ENCODE peak calls at places on chromosomes 5 and 9, in four cellular contexts. A, G, V and E are unnamed samples.

GRCh38 chr5:1468247-1468612 is 23.0 kb upstream of the SLC6A3 start:
- DNase-seq in G (peak; percentile 58), A (no peak), V (peak; percentile 94), E (no peak)

GRCh38 chr5:141753143-141753970 is 71.3 kb upstream of the ARAP3 start:
- DNase-seq in G (no peak), A (no peak), V (peak; percentile 83), E (no peak)

GRCh38 chr5:155211764-155212163 is 198.2 kb downstream of the KIF4B start:
- DNase-seq in A (no peak), G (no peak), V (no peak), E (no peak)

GRCh38 chr5:78320461-78320860 is 26.0 kb upstream of the AP3B1 start:
- DNase-seq in G (no peak), V (peak; percentile 33), A (no peak), E (no peak)

GRCh38 chr5:149338364-149338763 is 6.9 kb upstream of the GRPEL2 start:
- DNase-seq in A (no peak), V (no peak), G (no peak), E (no peak)

GRCh38 chr5:59517926-59518585 is 375.5 kb downstream of the PDE4D start:
- DNase-seq in A (no peak), G (no peak), V (no peak), E (no peak)

GRCh38 chr5:76175051-76175666 is 92.0 kb downstream of the SV2C start:
- DNase-seq in G (no peak), V (peak; percentile 84), A (no peak), E (peak; percentile 4)

GRCh38 chr5:81838307-81838906 is 87.5 kb upstream of the SSBP2 start:
- DNase-seq in A (no peak), V (no peak), G (no peak), E (no peak)

GRCh38 chr5:25568989-25569625 is 924.3 kb upstream of the CDH10 start:
- DNase-seq in G (no peak), A (peak; percentile 24), V (no peak), E (peak; percentile 23)

GRCh38 chr5:72622152-72622760 is 115.0 kb upstream of the ZNF366 start:
- DNase-seq in V (no peak), A (no peak), G (no peak), E (no peak)

GRCh38 chr9:137784046-137784445 is 93.5 kb upstream of the CACNA1B start:
- DNase-seq in V (peak; percentile 80), A (no peak), G (no peak), E (no peak)

GRCh38 chr5:156473271-156473935 is 146.4 kb downstream of the SGCD start:
- DNase-seq in A (no peak), G (no peak), V (no peak), E (peak; percentile 42)

GRCh38 chr5:65722575-65723424 is 795 bp downstream of the NLN start:
- DNase-seq in A (no peak), G (no peak), V (peak; percentile 66), E (no peak)

GRCh38 chr5:120568716-120569115 is 104.6 kb downstream of the PRR16 start:
- DNase-seq in V (no peak), A (no peak), G (no peak), E (no peak)

GRCh38 chr9:35864695-35865255 is 5.4 kb downstream of the OR13J1 start:
- DNase-seq in V (peak; percentile 11), G (no peak), A (no peak), E (no peak)

GRCh38 chr9:109880276-109881169 is 100.5 kb downstream of the PALM2AKAP2 start:
- DNase-seq in V (peak; percentile 49), A (peak; percentile 40), G (no peak), E (no peak)

GRCh38 chr5:33824516-33825195 is 67.1 kb downstream of the ADAMTS12 start:
- DNase-seq in A (no peak), G (no peak), V (no peak), E (peak; percentile 87)

GRCh38 chr5:43616535-43616934 is 13.6 kb downstream of the NNT start:
- DNase-seq in G (no peak), A (no peak), V (no peak), E (no peak)

GRCh38 chr9:136714876-136715239 is 2.5 kb downstream of the DIPK1B start:
- DNase-seq in V (no peak), G (no peak), A (no peak), E (no peak)

GRCh38 chr9:136711751-136712689 is at the start of gene DIPK1B:
- DNase-seq in A (no peak), G (no peak), V (peak; percentile 100), E (no peak)

GRCh38 chr9:136714096-136714875 is 1.9 kb downstream of the DIPK1B start:
- DNase-seq in G (no peak), V (no peak), A (no peak), E (no peak)

GRCh38 chr9:136712690-136713554 is 550 bp downstream of the DIPK1B start:
- DNase-seq in G (no peak), A (no peak), V (peak; percentile 89), E (no peak)

DNA sequence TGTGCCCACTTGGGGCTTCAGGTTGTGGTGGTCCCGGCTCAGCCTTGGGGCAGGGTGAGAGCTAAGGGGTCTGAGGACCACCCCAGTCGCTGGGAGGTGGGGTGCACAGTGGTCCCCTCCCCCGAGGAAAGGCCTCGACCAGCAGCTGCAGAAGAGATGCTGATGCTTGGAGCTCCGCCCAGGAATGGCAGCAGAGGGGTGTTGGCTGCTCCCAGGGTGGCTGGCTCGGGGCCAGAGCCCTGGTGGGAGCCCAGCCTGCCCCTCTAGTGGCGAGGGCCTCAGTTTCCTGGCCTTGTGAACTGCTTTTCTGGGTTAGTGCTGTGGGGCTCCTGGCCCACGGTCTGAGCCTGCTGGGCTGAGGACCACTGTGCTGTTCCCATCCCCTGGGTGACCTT is 1.2 kb downstream of the DIPK1B start:
- DNase-seq in V (no peak), A (no peak), G (no peak), E (no peak)
- H3K4me3 ChIP-seq in V (peak overlapping the region; percentile 64), A (no peak overlapping the region), G (no peak overlapping the region), E (no peak overlapping the region)

DNA sequence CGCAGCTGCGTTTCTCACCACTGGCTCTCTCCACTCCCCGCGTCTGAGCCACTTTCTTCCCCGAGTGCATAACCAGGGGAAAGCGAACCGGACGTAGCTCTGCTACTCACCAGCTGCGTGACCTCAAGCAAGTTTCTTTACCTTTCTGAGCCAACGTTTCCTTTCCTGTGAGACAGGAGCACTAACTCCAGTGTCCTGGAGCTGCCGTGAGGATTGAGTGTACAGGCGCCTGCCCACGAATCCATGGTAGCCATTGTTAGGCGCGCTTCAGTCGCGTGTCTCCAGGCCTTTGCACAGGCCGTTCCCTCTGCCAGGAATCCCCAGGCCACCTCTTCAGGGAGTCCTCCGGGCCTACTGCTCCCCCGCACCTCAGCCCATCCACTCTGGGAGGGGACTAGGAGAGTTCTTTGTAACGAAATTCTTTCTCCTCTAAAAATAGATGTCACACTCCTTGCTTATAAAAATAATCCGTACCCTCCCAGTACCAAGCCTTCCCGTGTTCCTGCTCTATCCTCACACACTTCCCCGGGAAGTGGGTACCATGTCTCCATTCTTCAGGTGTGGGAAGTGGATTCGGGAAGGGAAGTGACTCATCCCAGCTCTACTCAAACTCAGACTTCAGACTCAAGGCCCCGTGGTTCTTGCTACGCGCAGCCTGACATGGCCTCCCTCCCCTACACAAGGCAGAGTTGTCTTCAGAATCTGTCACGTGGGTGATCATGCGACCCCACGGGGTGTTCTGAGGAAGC is 16.2 kb upstream of the CRB2 start:
- DNase-seq in V (no peak), G (no peak), A (no peak), E (no peak)
- H3K4me3 ChIP-seq in V (peak overlapping the region; percentile 36), G (no peak overlapping the region), A (peak overlapping the region; percentile 61), E (peak overlapping the region; percentile 23)

GRCh38 chr5:173981362-173981761 is 7.6 kb upstream of the C5orf47 start:
- DNase-seq in V (no peak), A (no peak), G (no peak), E (no peak)
- H3K4me3 ChIP-seq in V (no peak overlapping the region), A (no peak overlapping the region), G (no peak overlapping the region), E (no peak overlapping the region)

DNA sequence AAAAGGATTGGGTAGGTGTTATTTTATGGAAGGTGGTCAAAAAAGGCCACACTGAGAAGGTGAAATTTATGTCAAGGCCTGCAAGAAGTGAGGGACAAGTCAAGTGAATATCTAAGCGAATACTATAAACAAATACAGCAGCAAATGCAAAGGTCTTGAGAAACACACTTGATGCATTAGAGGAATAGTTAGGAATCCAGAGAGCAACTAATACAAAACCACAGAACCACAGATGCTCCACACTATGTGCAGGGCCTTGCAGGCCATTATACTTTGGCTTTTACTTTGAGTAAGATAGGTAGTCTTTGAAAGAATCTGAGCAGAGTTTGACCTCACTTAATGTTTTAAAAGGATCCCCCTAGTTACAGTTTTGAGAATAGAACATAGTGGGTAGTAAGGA is 4.6 kb downstream of the ZNF622 start:
- DNase-seq in A (no peak), V (no peak), G (no peak), E (no peak)
- H3K4me3 ChIP-seq in A (no peak overlapping the region), V (no peak overlapping the region), G (no peak overlapping the region), E (no peak overlapping the region)

DNA sequence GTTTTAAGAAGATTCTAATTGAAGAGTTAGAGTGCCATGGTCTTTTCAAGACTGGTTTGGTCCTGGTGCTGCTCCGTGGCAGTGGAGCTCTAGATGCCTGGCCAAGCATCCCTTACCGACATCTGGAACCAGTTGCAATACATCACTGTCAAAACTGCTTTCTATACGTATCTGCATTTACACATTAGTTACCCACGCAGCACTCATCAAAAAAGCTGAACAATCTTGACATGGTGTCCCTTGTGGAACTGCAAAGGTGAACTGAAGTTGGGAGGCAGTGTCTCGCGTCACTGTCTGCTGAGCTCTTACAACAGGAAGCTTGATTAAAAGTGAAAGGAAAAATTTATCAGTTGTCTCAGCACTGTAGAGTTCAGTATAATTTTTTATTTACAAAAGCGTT is 82.6 kb downstream of the PBX3 start:
- DNase-seq in V (no peak), G (no peak), A (peak; percentile 78), E (no peak)
- H3K4me3 ChIP-seq in V (no peak overlapping the region), G (no peak overlapping the region), A (peak overlapping the region; percentile 52), E (peak overlapping the region; percentile 19)

DNA sequence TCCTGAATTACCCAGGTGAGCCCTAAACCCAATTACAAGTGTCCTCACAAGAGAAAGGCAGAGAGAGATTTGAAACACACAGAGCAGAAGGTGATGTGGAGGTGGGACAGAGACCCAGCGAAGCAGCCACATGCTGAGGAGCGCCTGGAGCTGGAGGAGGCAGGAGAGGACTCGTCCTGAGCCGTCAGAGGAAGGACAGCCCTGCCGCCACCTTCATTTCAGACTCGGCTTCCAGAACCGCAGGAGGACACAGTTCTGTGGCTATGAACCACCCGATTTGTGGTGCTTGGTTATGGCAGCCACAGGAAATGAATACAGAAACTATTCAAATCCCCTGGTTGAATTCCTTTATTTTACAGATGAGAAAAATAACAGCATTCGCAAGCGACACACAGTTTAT is 16.4 kb upstream of the FBP1 start:
- DNase-seq in A (no peak), V (no peak), G (no peak), E (peak; percentile 20)
- H3K4me3 ChIP-seq in A (peak overlapping the region; percentile 9), V (no peak overlapping the region), G (no peak overlapping the region), E (peak overlapping the region; percentile 4)

DNA sequence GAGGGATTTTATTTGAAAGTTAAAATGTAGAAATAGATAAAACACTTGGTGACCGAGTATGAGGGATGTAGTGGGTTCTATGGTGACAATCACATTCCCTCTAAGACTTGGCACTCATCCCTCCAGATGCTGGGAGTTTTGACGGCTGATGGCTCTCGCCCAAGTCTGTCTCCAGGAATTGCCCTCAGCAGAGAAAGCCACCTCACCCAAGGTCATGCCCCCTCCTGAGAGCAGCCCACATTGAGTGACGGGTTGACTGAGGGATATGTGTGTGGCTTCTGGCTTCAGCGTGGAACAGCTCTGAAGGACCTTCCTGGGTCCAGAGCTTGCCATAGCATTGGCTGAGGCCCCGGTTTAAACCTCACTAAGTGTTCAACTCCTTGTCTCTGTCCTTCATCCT is 19.4 kb downstream of the CAVIN4 start:
- DNase-seq in G (no peak), A (no peak), V (no peak), E (no peak)
- H3K4me3 ChIP-seq in G (no peak overlapping the region), A (no peak overlapping the region), V (no peak overlapping the region), E (no peak overlapping the region)

GRCh38 chr5:2740051-2740848 is 11.2 kb downstream of the IRX2 start:
- DNase-seq in G (peak; percentile 85), V (peak; percentile 69), A (no peak), E (no peak)
- H3K4me3 ChIP-seq in G (no peak overlapping the region), V (peak overlapping the region; percentile 38), A (no peak overlapping the region), E (no peak overlapping the region)